ENCODE peak calls at places on chromosome 9, in six cellular contexts. One of them, this sample, is unnamed.

GRCh38 chr9:132069046-132069898 is 10.4 kb downstream of the MED27 start:
- DNase-seq in GM12878: no peak
- DNase-seq in HepG2: no peak
- DNase-seq in K562: no peak
- DNase-seq in HCT116: no peak
- DNase-seq in H1: no peak
- DNase-seq in this sample: no peak

GRCh38 chr9:77712533-77713130 is 64.5 kb upstream of the GNA14 start:
- DNase-seq in GM12878: no peak
- DNase-seq in HepG2: peak
- DNase-seq in K562: no peak
- DNase-seq in HCT116: no peak
- DNase-seq in H1: no peak
- DNase-seq in this sample: peak

GRCh38 chr9:118222375-118222774 is 518.2 kb downstream of the TLR4 start:
- DNase-seq in GM12878: no peak
- DNase-seq in HepG2: no peak
- DNase-seq in K562: no peak
- DNase-seq in HCT116: no peak
- DNase-seq in H1: no peak
- DNase-seq in this sample: no peak

GRCh38 chr9:86464242-86464641 is 110.0 kb upstream of the TUT7 start:
- DNase-seq in GM12878: no peak
- DNase-seq in HepG2: no peak
- DNase-seq in K562: no peak
- DNase-seq in HCT116: no peak
- DNase-seq in H1: no peak
- DNase-seq in this sample: no peak

GRCh38 chr9:69174645-69175487 is 789 bp downstream of the TJP2 start:
- DNase-seq in GM12878: peak
- DNase-seq in HepG2: peak
- DNase-seq in K562: peak
- DNase-seq in HCT116: no peak
- DNase-seq in H1: no peak
- DNase-seq in this sample: no peak

GRCh38 chr9:27933210-27934062 is 360.2 kb upstream of the C9orf72 start:
- DNase-seq in GM12878: no peak
- DNase-seq in HepG2: no peak
- DNase-seq in K562: no peak
- DNase-seq in HCT116: no peak
- DNase-seq in H1: no peak
- DNase-seq in this sample: no peak

GRCh38 chr9:136092353-136092650 is 2.8 kb downstream of the NACC2 start:
- DNase-seq in GM12878: no peak
- DNase-seq in HepG2: no peak
- DNase-seq in K562: no peak
- DNase-seq in HCT116: no peak
- DNase-seq in H1: no peak
- DNase-seq in this sample: no peak

GRCh38 chr9:82031538-82032280 is 43.1 kb downstream of the SPATA31D1 start:
- DNase-seq in GM12878: no peak
- DNase-seq in HepG2: peak
- DNase-seq in K562: no peak
- DNase-seq in HCT116: peak
- DNase-seq in H1: no peak
- DNase-seq in this sample: peak

GRCh38 chr9:116599342-116599884 is 87.7 kb upstream of the TRIM32 start:
- DNase-seq in GM12878: no peak
- DNase-seq in HepG2: no peak
- DNase-seq in K562: no peak
- DNase-seq in HCT116: no peak
- DNase-seq in H1: no peak
- DNase-seq in this sample: no peak

GRCh38 chr9:90023861-90024260 is 419.0 kb downstream of the GADD45G start:
- DNase-seq in GM12878: no peak
- DNase-seq in HepG2: no peak
- DNase-seq in K562: no peak
- DNase-seq in HCT116: no peak
- DNase-seq in H1: no peak
- DNase-seq in this sample: no peak

GRCh38 chr9:16421534-16421933 is 448.9 kb downstream of the BNC2 start:
- DNase-seq in GM12878: no peak
- DNase-seq in HepG2: no peak
- DNase-seq in K562: no peak
- DNase-seq in HCT116: no peak
- DNase-seq in H1: no peak
- DNase-seq in this sample: no peak

GRCh38 chr9:137593176-137593575 is 2.9 kb upstream of the ZMYND19 start:
- DNase-seq in GM12878: no peak
- DNase-seq in HepG2: no peak
- DNase-seq in K562: no peak
- DNase-seq in HCT116: no peak
- DNase-seq in H1: no peak
- DNase-seq in this sample: no peak

GRCh38 chr9:124125590-124126047 is 114.1 kb downstream of the LHX2 start:
- DNase-seq in GM12878: no peak
- DNase-seq in HepG2: no peak
- DNase-seq in K562: no peak
- DNase-seq in HCT116: no peak
- DNase-seq in H1: peak
- DNase-seq in this sample: no peak

GRCh38 chr9:14030350-14030823 is 283.6 kb downstream of the NFIB start:
- DNase-seq in GM12878: no peak
- DNase-seq in HepG2: no peak
- DNase-seq in K562: peak
- DNase-seq in HCT116: no peak
- DNase-seq in H1: no peak
- DNase-seq in this sample: no peak

GRCh38 chr9:76116913-76117312 is 226.4 kb downstream of the PCSK5 start:
- DNase-seq in GM12878: no peak
- DNase-seq in HepG2: no peak
- DNase-seq in K562: no peak
- DNase-seq in HCT116: no peak
- DNase-seq in H1: no peak
- DNase-seq in this sample: no peak

GRCh38 chr9:19232117-19232829 is 1.8 kb downstream of the DENND4C start:
- DNase-seq in GM12878: no peak
- DNase-seq in HepG2: no peak
- DNase-seq in K562: peak
- DNase-seq in HCT116: no peak
- DNase-seq in H1: no peak
- DNase-seq in this sample: no peak

GRCh38 chr9:32431940-32432555 is 47.6 kb downstream of the ACO1 start:
- DNase-seq in GM12878: no peak
- DNase-seq in HepG2: peak
- DNase-seq in K562: peak
- DNase-seq in HCT116: peak
- DNase-seq in H1: peak
- DNase-seq in this sample: peak

GRCh38 chr9:89579741-89580395 is 24.9 kb upstream of the GADD45G start:
- DNase-seq in GM12878: no peak
- DNase-seq in HepG2: no peak
- DNase-seq in K562: no peak
- DNase-seq in HCT116: no peak
- DNase-seq in H1: no peak
- DNase-seq in this sample: no peak

GRCh38 chr9:94168203-94169000 is 84.1 kb downstream of the PTPDC1 start:
- DNase-seq in GM12878: no peak
- DNase-seq in HepG2: no peak
- DNase-seq in K562: no peak
- DNase-seq in HCT116: no peak
- DNase-seq in H1: no peak
- DNase-seq in this sample: no peak

GRCh38 chr9:27303219-27303618 is 6.3 kb upstream of the EQTN start:
- DNase-seq in GM12878: no peak
- DNase-seq in HepG2: no peak
- DNase-seq in K562: peak
- DNase-seq in HCT116: no peak
- DNase-seq in H1: no peak
- DNase-seq in this sample: no peak

GRCh38 chr9:135533093-135533492 is 11.9 kb downstream of the LCN1 start:
- DNase-seq in GM12878: no peak
- DNase-seq in HepG2: no peak
- DNase-seq in K562: no peak
- DNase-seq in HCT116: no peak
- DNase-seq in H1: peak
- DNase-seq in this sample: no peak

GRCh38 chr9:98124637-98125426 is 5.8 kb upstream of the TRIM14 start:
- DNase-seq in GM12878: no peak
- DNase-seq in HepG2: no peak
- DNase-seq in K562: no peak
- DNase-seq in HCT116: no peak
- DNase-seq in H1: no peak
- DNase-seq in this sample: no peak

GRCh38 chr9:19698960-19699359 is 89.9 kb downstream of the SLC24A2 start:
- DNase-seq in GM12878: no peak
- DNase-seq in HepG2: no peak
- DNase-seq in K562: no peak
- DNase-seq in HCT116: no peak
- DNase-seq in H1: no peak
- DNase-seq in this sample: no peak

GRCh38 chr9:7130421-7130820 is 372.6 kb downstream of the KDM4C start:
- DNase-seq in GM12878: no peak
- DNase-seq in HepG2: no peak
- DNase-seq in K562: no peak
- DNase-seq in HCT116: no peak
- DNase-seq in H1: no peak
- DNase-seq in this sample: no peak

GRCh38 chr9:37840560-37841194 is 40.1 kb downstream of the DCAF10 start:
- DNase-seq in GM12878: no peak
- DNase-seq in HepG2: no peak
- DNase-seq in K562: peak
- DNase-seq in HCT116: peak
- DNase-seq in H1: no peak
- DNase-seq in this sample: no peak

GRCh38 chr9:6068983-6069382 is 53.6 kb upstream of the RANBP6 start:
- DNase-seq in GM12878: peak
- DNase-seq in HepG2: no peak
- DNase-seq in K562: no peak
- DNase-seq in HCT116: no peak
- DNase-seq in H1: no peak
- DNase-seq in this sample: no peak

GRCh38 chr9:19409406-19410194 is 791 bp downstream of the ACER2 start:
- DNase-seq in GM12878: no peak
- DNase-seq in HepG2: peak
- DNase-seq in K562: peak
- DNase-seq in HCT116: peak
- DNase-seq in H1: no peak
- DNase-seq in this sample: no peak

GRCh38 chr9:11319477-11320060 is 706.8 kb upstream of the PTPRD start:
- DNase-seq in GM12878: no peak
- DNase-seq in HepG2: no peak
- DNase-seq in K562: peak
- DNase-seq in HCT116: no peak
- DNase-seq in H1: no peak
- DNase-seq in this sample: peak

GRCh38 chr9:74771262-74771585 is 116.5 kb downstream of the TRPM6 start:
- DNase-seq in GM12878: no peak
- DNase-seq in HepG2: no peak
- DNase-seq in K562: no peak
- DNase-seq in HCT116: no peak
- DNase-seq in H1: no peak
- DNase-seq in this sample: no peak

GRCh38 chr9:4994166-4994890 is 9.3 kb downstream of the JAK2 start:
- DNase-seq in GM12878: no peak
- DNase-seq in HepG2: no peak
- DNase-seq in K562: no peak
- DNase-seq in HCT116: no peak
- DNase-seq in H1: no peak
- DNase-seq in this sample: no peak
- TF ChIP-seq JUND in GM12878: no peak
- TF ChIP-seq JUND in HepG2: no peak
- TF ChIP-seq JUND in K562: no peak
- TF ChIP-seq JUND in HCT116: no peak
- TF ChIP-seq JUND in H1: no peak
- TF ChIP-seq JUND in this sample: no peak

DNA sequence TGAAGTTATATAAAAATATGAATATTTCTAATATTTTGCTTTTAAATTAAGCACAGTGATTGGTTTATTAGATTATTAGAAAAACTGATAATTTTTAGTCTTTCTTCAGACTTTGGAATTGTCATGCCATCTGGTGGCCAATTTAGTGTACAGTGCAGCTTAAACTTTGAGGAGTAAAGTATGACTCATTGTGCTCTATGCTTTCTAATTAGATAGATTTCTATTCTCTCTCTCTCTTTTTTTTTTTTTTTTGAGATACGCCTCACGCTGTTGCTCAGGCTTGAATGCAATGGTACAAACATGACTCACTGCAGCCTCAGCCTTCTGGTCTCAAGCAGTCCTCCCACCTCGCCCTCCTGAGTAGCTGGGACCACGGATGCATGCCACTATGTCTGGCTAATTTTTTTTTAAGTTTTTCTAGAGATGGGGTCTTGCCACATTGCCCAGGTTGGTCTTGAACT is 42.1 kb upstream of the GPR21 start:
- DNase-seq in GM12878: peak
- DNase-seq in HepG2: peak
- DNase-seq in K562: peak
- DNase-seq in HCT116: peak
- DNase-seq in H1: no peak
- DNase-seq in this sample: peak
- TF ChIP-seq JUND in GM12878: no peak
- TF ChIP-seq JUND in HepG2: no peak
- TF ChIP-seq JUND in K562: peak
- TF ChIP-seq JUND in HCT116: no peak
- TF ChIP-seq JUND in H1: no peak
- TF ChIP-seq JUND in this sample: no peak

GRCh38 chr9:34869390-34869789 is 88.7 kb upstream of the PHF24 start:
- DNase-seq in GM12878: no peak
- DNase-seq in HepG2: peak
- DNase-seq in K562: peak
- DNase-seq in HCT116: peak
- DNase-seq in H1: no peak
- DNase-seq in this sample: no peak
- TF ChIP-seq JUND in GM12878: no peak
- TF ChIP-seq JUND in HepG2: no peak
- TF ChIP-seq JUND in K562: no peak
- TF ChIP-seq JUND in HCT116: no peak
- TF ChIP-seq JUND in H1: no peak
- TF ChIP-seq JUND in this sample: no peak

GRCh38 chr9:84823426-84824271 is 154.1 kb downstream of the NTRK2 start:
- DNase-seq in GM12878: peak
- DNase-seq in HepG2: no peak
- DNase-seq in K562: no peak
- DNase-seq in HCT116: no peak
- DNase-seq in H1: no peak
- DNase-seq in this sample: no peak

GRCh38 chr9:84828101-84828500 is 158.6 kb downstream of the NTRK2 start:
- DNase-seq in GM12878: no peak
- DNase-seq in HepG2: no peak
- DNase-seq in K562: no peak
- DNase-seq in HCT116: no peak
- DNase-seq in H1: no peak
- DNase-seq in this sample: no peak

GRCh38 chr9:84829997-84830696 is 160.6 kb downstream of the NTRK2 start:
- DNase-seq in GM12878: no peak
- DNase-seq in HepG2: no peak
- DNase-seq in K562: no peak
- DNase-seq in HCT116: no peak
- DNase-seq in H1: no peak
- DNase-seq in this sample: no peak

GRCh38 chr9:84822589-84823233 is 153.2 kb downstream of the NTRK2 start:
- DNase-seq in GM12878: peak
- DNase-seq in HepG2: no peak
- DNase-seq in K562: no peak
- DNase-seq in HCT116: no peak
- DNase-seq in H1: no peak
- DNase-seq in this sample: no peak

GRCh38 chr9:84827248-84827786 is 157.8 kb downstream of the NTRK2 start:
- DNase-seq in GM12878: no peak
- DNase-seq in HepG2: no peak
- DNase-seq in K562: no peak
- DNase-seq in HCT116: no peak
- DNase-seq in H1: no peak
- DNase-seq in this sample: no peak
- TF ChIP-seq JUND in GM12878: no peak
- TF ChIP-seq JUND in HepG2: no peak
- TF ChIP-seq JUND in K562: no peak
- TF ChIP-seq JUND in HCT116: no peak
- TF ChIP-seq JUND in H1: no peak
- TF ChIP-seq JUND in this sample: no peak

This sample was measured in T47D.